ENCODE peak calls at places on chromosomes 4 and X, in five cellular contexts. K is substantia nigra, W is brain microvascular endothelial cell, D is amniotic epithelial cell, N is pons. E is an unnamed sample.

GRCh38 chrX:34655496-34656258 is 1.4 kb downstream of the TMEM47 start:
- DNase-seq in K (no peak), W (no peak), D (no peak), N (no peak), E (no peak)

GRCh38 chr4:72505314-72505744 is 63.7 kb downstream of the ADAMTS3 start:
- DNase-seq in K (no peak), W (peak), D (peak), N (peak), E (peak)

GRCh38 chr4:168886361-168886760 is 123.7 kb downstream of the CBR4 start:
- DNase-seq in K (no peak), W (peak), D (peak), N (no peak), E (no peak)

GRCh38 chrX:37943554-37943953 is 62.8 kb upstream of the SYTL5 start:
- DNase-seq in K (no peak), W (no peak), D (no peak), N (no peak), E (no peak)

GRCh38 chr4:101785476-101785875 is 5.1 kb upstream of the BANK1 start:
- DNase-seq in K (no peak), W (no peak), D (peak), N (no peak), E (no peak)

GRCh38 chrX:39058724-39059123 is 257.5 kb downstream of the MID1IP1 start:
- DNase-seq in K (no peak), W (no peak), D (no peak), N (no peak), E (no peak)

GRCh38 chrX:107448625-107449468 is 605 bp upstream of the FRMPD3 start:
- DNase-seq in K (no peak), W (no peak), D (no peak), N (no peak), E (peak)

GRCh38 chr4:113941836-113942235 is 37.6 kb downstream of the ARSJ start:
- DNase-seq in K (no peak), W (no peak), D (no peak), N (no peak), E (no peak)

GRCh38 chr4:140113653-140114052 is 40.3 kb downstream of the MAML3 start:
- DNase-seq in K (no peak), W (no peak), D (no peak), N (no peak), E (peak)

GRCh38 chr4:184775854-184776555 is 42.1 kb upstream of the CENPU start:
- DNase-seq in K (no peak), W (no peak), D (no peak), N (no peak), E (no peak)

E was measured in cerebellar cortex.